ENCODE peak calls at places on chromosomes 1 and 21, in ten cellular contexts. I, U, O, N, Y, L, G, H, V and Z are unnamed samples.

GRCh38 chr1:200729863-200730262 is 8.8 kb upstream of the CAMSAP2 start:
- DNase-seq in N (no peak), O (no peak), H (no peak), I (no peak), L (no peak), G (no peak), V (no peak), U (no peak), Y (no peak), Z (peak; percentile 25)

GRCh38 chr21:26451014-26451740 is 121.9 kb downstream of the CYYR1 start:
- DNase-seq in Y (no peak), U (no peak), H (no peak), I (no peak), G (no peak), N (no peak), V (no peak), O (no peak), L (no peak), Z (no peak)

GRCh38 chr1:89890085-89890754 is 69.4 kb downstream of the LRRC8D start:
- DNase-seq in U (no peak), G (peak; percentile 69), V (peak; percentile 62), N (no peak), O (no peak), Y (peak; percentile 99), I (no peak), H (peak; percentile 89), L (no peak), Z (peak; percentile 63)

GRCh38 chr21:45575304-45575992 is 33.2 kb upstream of the SLC19A1 start:
- DNase-seq in I (peak; percentile 54), O (no peak), G (no peak), Y (no peak), L (no peak), N (no peak), U (no peak), V (no peak), H (no peak), Z (no peak)

GRCh38 chr1:175820456-175820855 is 77.1 kb upstream of the TNR start:
- DNase-seq in O (no peak), I (no peak), H (no peak), Y (no peak), U (no peak), V (no peak), L (no peak), G (no peak), N (no peak), Z (no peak)

GRCh38 chr1:242811092-242811840 is 286.8 kb upstream of the PLD5 start:
- DNase-seq in G (no peak), O (no peak), I (no peak), H (no peak), V (no peak), Y (peak; percentile 28), L (no peak), N (no peak), U (no peak), Z (no peak)

GRCh38 chr1:92708368-92708950 is 76.4 kb downstream of the EVI5 start:
- DNase-seq in V (peak; percentile 28), O (no peak), H (peak; percentile 50), G (peak; percentile 53), N (no peak), L (no peak), I (no peak), Y (no peak), U (no peak), Z (no peak)

GRCh38 chr21:46515109-46515508 is 56.4 kb downstream of the DIP2A start:
- DNase-seq in H (peak; percentile 62), Y (no peak), G (peak; percentile 48), I (peak; percentile 72), O (no peak), V (peak; percentile 57), N (peak; percentile 84), L (no peak), U (no peak), Z (peak; percentile 60)

GRCh38 chr1:239125027-239125426 is 261.3 kb upstream of the CHRM3 start:
- DNase-seq in U (peak; percentile 8), Y (peak; percentile 27), L (no peak), H (no peak), G (no peak), O (no peak), I (no peak), V (no peak), N (no peak), Z (peak; percentile 38)

GRCh38 chr1:108524676-108525075 is 35.2 kb upstream of the EEIG2 start:
- DNase-seq in V (no peak), I (no peak), O (no peak), Y (no peak), U (no peak), H (no peak), L (no peak), N (no peak), G (no peak), Z (no peak)

GRCh38 chr1:4944072-4944471 is 289.7 kb downstream of the AJAP1 start:
- DNase-seq in N (no peak), H (no peak), U (no peak), G (no peak), L (no peak), Y (no peak), I (no peak), O (no peak), V (no peak), Z (no peak)
- H3K4me3 ChIP-seq in N (no peak overlapping the region), H (no peak overlapping the region), U (no peak overlapping the region), G (no peak overlapping the region), L (no peak overlapping the region), Y (no peak overlapping the region), I (no peak overlapping the region), O (no peak overlapping the region), V (no peak overlapping the region), Z (no peak overlapping the region)

DNA sequence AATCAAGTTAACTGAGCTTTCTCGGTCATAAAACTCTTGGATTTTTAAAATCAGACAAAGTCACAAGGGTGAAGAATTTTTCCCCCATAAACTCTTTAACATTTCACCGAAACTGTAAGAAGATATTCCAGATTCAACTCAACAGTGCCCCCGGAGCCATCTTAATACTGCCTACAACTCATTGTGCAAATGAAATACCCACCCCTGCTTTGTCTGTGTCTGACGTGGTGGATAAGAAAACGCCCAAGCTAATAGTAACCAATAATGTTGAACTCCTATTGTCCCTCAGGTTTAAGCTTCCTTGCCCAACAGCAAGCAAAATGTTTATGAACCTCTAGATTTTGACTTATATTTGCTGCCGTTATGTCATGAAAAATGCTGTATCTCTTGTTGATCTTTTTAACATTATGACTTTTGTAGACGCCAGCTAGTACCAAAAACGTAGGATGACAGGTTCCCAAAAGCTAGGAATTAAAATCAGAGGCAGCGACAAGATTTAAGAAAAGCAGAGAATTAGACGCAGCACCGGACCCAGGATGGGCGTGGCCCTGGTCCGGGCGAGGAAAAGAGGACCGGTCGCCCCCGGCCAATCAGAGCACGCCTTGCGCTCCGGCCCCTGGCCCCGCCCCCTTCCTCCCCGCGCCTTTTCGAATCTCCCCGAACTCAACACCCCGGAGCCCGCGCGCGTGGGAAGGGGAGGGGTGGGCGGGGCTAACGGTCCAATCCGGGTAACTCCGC is 1.1 kb downstream of the STMN1 start:
- DNase-seq in L (peak; percentile 96), H (peak; percentile 92), I (peak; percentile 97), O (peak; percentile 53), U (peak; percentile 29), G (peak; percentile 89), N (peak; percentile 93), V (peak; percentile 89), Y (peak; percentile 87), Z (peak; percentile 84)
- TF ChIP-seq CTCF in L (no peak), H (peak; percentile 21), I (no peak), O (no peak), U (peak; percentile 10), G (peak; percentile 24), N (peak; percentile 10), V (no peak), Y (peak; percentile 43), Z (peak; percentile 5)

GRCh38 chr1:114901739-114902255 is 47.1 kb downstream of the SYCP1 start:
- DNase-seq in V (no peak), L (no peak), G (no peak), I (no peak), Y (no peak), U (no peak), O (no peak), H (peak; percentile 1), N (no peak), Z (no peak)

GRCh38 chr1:114902343-114902742 is 47.7 kb downstream of the SYCP1 start:
- DNase-seq in L (peak; percentile 11), G (no peak), I (no peak), U (no peak), N (no peak), V (no peak), H (peak; percentile 0), O (no peak), Y (no peak), Z (no peak)
- H3K4me3 ChIP-seq in L (no peak overlapping the region), G (no peak overlapping the region), I (no peak overlapping the region), U (no peak overlapping the region), N (no peak overlapping the region), V (no peak overlapping the region), H (no peak overlapping the region), O (peak overlapping the region; percentile 59), Y (no peak overlapping the region), Z (no peak overlapping the region)

GRCh38 chr1:15098366-15099125 is 55.0 kb upstream of the TMEM51 start:
- DNase-seq in G (no peak), I (no peak), L (no peak), Y (no peak), N (no peak), O (no peak), H (no peak), U (no peak), V (no peak), Z (no peak)

GRCh38 chr1:15095492-15095867 is 58.1 kb upstream of the TMEM51 start:
- DNase-seq in L (no peak), U (no peak), N (no peak), V (no peak), Y (no peak), O (no peak), G (no peak), I (no peak), H (no peak), Z (no peak)

GRCh38 chr1:15096293-15096692 is 57.3 kb upstream of the TMEM51 start:
- DNase-seq in U (no peak), O (no peak), I (no peak), L (no peak), H (no peak), V (no peak), Y (no peak), G (no peak), N (no peak), Z (no peak)

GRCh38 chr1:15094056-15094455 is 59.5 kb upstream of the TMEM51 start:
- DNase-seq in O (no peak), I (no peak), N (no peak), U (no peak), G (no peak), L (no peak), Y (no peak), V (no peak), H (no peak), Z (no peak)

DNA sequence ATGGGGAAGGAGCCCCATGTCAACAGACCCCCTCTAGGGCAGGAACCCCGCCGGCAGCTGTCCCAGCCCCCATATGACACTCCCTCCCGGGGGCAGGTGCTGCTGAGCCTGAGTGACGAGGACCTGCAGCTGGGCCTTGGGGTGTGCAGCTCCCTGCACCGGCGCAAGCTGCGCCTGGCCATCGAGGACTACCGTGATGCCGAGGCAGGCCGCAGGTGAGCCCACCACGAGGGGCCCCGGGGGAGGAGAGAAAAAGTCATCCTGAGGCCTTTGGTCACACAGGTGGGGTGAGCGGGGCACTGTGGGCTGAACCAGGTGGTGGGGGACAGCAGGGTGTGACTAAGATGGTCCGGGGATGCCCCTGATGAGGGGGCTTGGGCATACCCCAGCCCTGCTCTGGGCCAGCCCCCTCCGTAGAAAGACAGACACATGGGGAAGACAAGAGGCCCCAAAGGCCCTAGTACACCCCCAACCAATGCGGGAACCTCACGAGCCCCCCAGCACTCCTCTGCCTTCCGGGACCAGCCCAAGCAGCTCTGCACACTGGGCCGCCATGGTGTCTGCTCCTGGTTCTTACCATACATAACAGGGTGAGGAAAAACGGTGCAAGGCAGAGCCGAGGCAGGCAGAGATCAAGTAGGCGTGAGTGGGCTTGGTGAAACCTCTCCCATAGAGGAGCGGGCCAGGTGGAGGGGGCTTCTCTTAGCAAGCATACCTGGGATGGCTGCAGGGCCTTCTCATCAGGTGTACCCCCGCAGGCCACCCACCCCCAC is 58.6 kb upstream of the TMEM51 start:
- DNase-seq in G (no peak), O (no peak), I (no peak), L (no peak), U (no peak), H (no peak), V (no peak), Y (no peak), N (no peak), Z (no peak)
- TF ChIP-seq CTCF in G (no peak), O (no peak), I (no peak), L (no peak), U (no peak), H (no peak), V (no peak), Y (no peak), N (no peak), Z (no peak)